ENCODE peak calls at places on chromosomes 13 and 19, in eight cellular contexts. G is AG10803; X is left ventricle myocardium inferior; N is stimulated activated CD4-positive, alpha-beta T cell treated with anti-CD3 and anti-CD28 coated beads, Interleukin-2, amount 100 ng/mL, for 48 hours; U is HEK293T; F is AG04450; D is stimulated activated CD8-positive, alpha-beta memory T cell treated with anti-CD3 and anti-CD28 coated beads, Interleukin-15, amount 100 ng/mL, for 4 hours; V is stimulated activated naive B cell treated with anti-CD40 and anti-IgM and Interleukin-4, amounts not matched to agents 10 μg/mL and 1 μg/mL and 100 μg/mL, for 72 hours. P is an unnamed sample.
A peak's percentile ranks its signal among the peaks of the same experiment; 100 is the strongest.

GRCh38 chr13:110506859-110507566 is 54.5 kb downstream of the RAB20 start:
- DNase-seq in F (no peak), U (no peak), N (no peak), X (peak; percentile 78), G (no peak), V (no peak), D (no peak), P (no peak)

GRCh38 chr19:2077833-2078619 is 18.1 kb downstream of the MOB3A start:
- DNase-seq in U (no peak), V (no peak), D (no peak), N (no peak), F (no peak), X (no peak), G (no peak), P (no peak)

GRCh38 chr13:28045861-28046260 is 54.5 kb downstream of the FLT3 start:
- DNase-seq in U (no peak), F (no peak), G (peak; percentile 51), D (no peak), N (no peak), X (no peak), V (no peak), P (no peak)

GRCh38 chr13:112716461-112716820 is 26.6 kb downstream of the ATP11A start:
- DNase-seq in D (no peak), F (no peak), N (no peak), U (no peak), X (no peak), V (no peak), G (no peak), P (no peak)

GRCh38 chr13:48731957-48732569 is 78.3 kb downstream of the CYSLTR2 start:
- DNase-seq in D (peak; percentile 30), X (peak; percentile 39), G (peak; percentile 12), N (peak; percentile 63), V (peak; percentile 17), U (peak; percentile 75), F (no peak), P (peak; percentile 78)

GRCh38 chr13:46388846-46389245 is 1.8 kb upstream of the RUBCNL start:
- DNase-seq in V (no peak), X (no peak), U (no peak), N (no peak), F (no peak), D (no peak), G (no peak), P (no peak)

GRCh38 chr13:110447058-110447511 is 114.4 kb downstream of the RAB20 start:
- DNase-seq in N (no peak), U (no peak), F (no peak), G (peak; percentile 76), X (no peak), D (no peak), V (no peak), P (no peak)

GRCh38 chr13:43792456-43792855 is 5.7 kb upstream of the ENOX1 start:
- DNase-seq in V (no peak), G (peak; percentile 83), N (no peak), D (no peak), F (no peak), U (no peak), X (no peak), P (no peak)

GRCh38 chr19:3801412-3802096 is 15.4 kb upstream of the MATK start:
- DNase-seq in F (no peak), G (no peak), U (no peak), X (peak; percentile 34), D (peak; percentile 49), N (peak; percentile 48), V (peak; percentile 43), P (no peak)

GRCh38 chr13:94419304-94419943 is 60.1 kb downstream of the DCT start:
- DNase-seq in D (peak; percentile 34), F (peak; percentile 15), G (peak; percentile 44), V (peak; percentile 26), U (no peak), N (no peak), X (no peak), P (peak; percentile 14)

GRCh38 chr19:55176116-55176515 is 4.0 kb downstream of the SYT5 start:
- DNase-seq in F (no peak), X (no peak), D (no peak), G (no peak), V (no peak), U (no peak), N (no peak), P (no peak)

GRCh38 chr19:1360126-1360817 is 23.4 kb upstream of the NDUFS7 start:
- DNase-seq in F (no peak), N (no peak), U (no peak), X (no peak), D (no peak), G (no peak), V (no peak), P (no peak)

GRCh38 chr19:3626473-3627350 is at the start of gene CACTIN:
- DNase-seq in V (peak; percentile 98), U (peak; percentile 100), D (peak; percentile 97), X (peak; percentile 99), G (peak; percentile 98), F (peak; percentile 94), N (peak; percentile 99), P (peak; percentile 94)

GRCh38 chr13:54144809-54145208 is 1116.2 kb downstream of the OLFM4 start:
- DNase-seq in V (no peak), U (no peak), F (no peak), X (no peak), D (no peak), N (no peak), G (no peak), P (no peak)

GRCh38 chr19:7326105-7326877 is 22.4 kb upstream of the ARHGEF18 start:
- DNase-seq in D (no peak), N (peak; percentile 52), U (peak; percentile 53), V (no peak), F (no peak), X (no peak), G (peak; percentile 5), P (peak; percentile 69)

GRCh38 chr19:19269952-19270694 is 3.0 kb downstream of the TM6SF2 start:
- DNase-seq in U (no peak), D (no peak), X (no peak), G (no peak), N (no peak), F (no peak), V (no peak), P (no peak)

GRCh38 chr19:7575426-7576040 is 20.1 kb upstream of the CAMSAP3 start:
- DNase-seq in N (no peak), X (no peak), F (no peak), G (no peak), U (no peak), V (no peak), D (no peak), P (peak; percentile 67)

GRCh38 chr19:18710986-18711751 is 27.7 kb downstream of the CRTC1 start:
- DNase-seq in V (no peak), G (peak; percentile 4), D (no peak), F (peak; percentile 38), X (peak; percentile 67), U (no peak), N (no peak), P (no peak)

GRCh38 chr13:114004416-114005205 is 30.7 kb upstream of the C13orf46 start:
- DNase-seq in G (no peak), V (no peak), X (peak; percentile 39), D (no peak), F (no peak), N (no peak), U (no peak), P (no peak)

GRCh38 chr13:59274958-59275727 is 888.6 kb downstream of the DIAPH3 start:
- DNase-seq in N (no peak), G (no peak), D (no peak), F (no peak), X (no peak), U (no peak), V (no peak), P (no peak)

GRCh38 chr19:8571006-8571411 is 6.2 kb downstream of the MYO1F start:
- DNase-seq in N (no peak), G (peak; percentile 66), U (no peak), F (no peak), V (no peak), X (peak; percentile 27), D (no peak), P (peak; percentile 100)

GRCh38 chr13:97944396-97945029 is 9.0 kb upstream of the IPO5 start:
- DNase-seq in N (no peak), G (no peak), D (no peak), F (no peak), U (peak; percentile 26), X (no peak), V (no peak), P (no peak)

GRCh38 chr19:35704218-35704617 is at the start of gene ZBTB32:
- DNase-seq in D (no peak), G (peak; percentile 51), F (no peak), U (no peak), N (no peak), V (no peak), X (no peak), P (peak; percentile 72)

P was measured in NB4.